ENCODE peak calls at places on chromosomes 16 and 17, in six cellular contexts. One of them, this sample, is unnamed.

GRCh38 chr17:45113424-45113754 is 18.9 kb downstream of the PLCD3 start:
- DNase-seq in tibial nerve: no peak
- DNase-seq in AG04450: no peak
- DNase-seq in lung: no peak
- DNase-seq in A549: no peak
- DNase-seq in tibial artery: no peak
- DNase-seq in this sample: no peak

GRCh38 chr17:29178750-29179231 is 1.4 kb downstream of the MYO18A start:
- DNase-seq in tibial nerve: no peak
- DNase-seq in AG04450: no peak
- DNase-seq in lung: no peak
- DNase-seq in tibial artery: no peak
- DNase-seq in A549: peak
- DNase-seq in this sample: no peak

GRCh38 chr17:4594406-4595349 is 10.3 kb downstream of the SMTNL2 start:
- DNase-seq in tibial artery: no peak
- DNase-seq in AG04450: no peak
- DNase-seq in tibial nerve: no peak
- DNase-seq in A549: no peak
- DNase-seq in lung: no peak
- DNase-seq in this sample: no peak

GRCh38 chr16:6643083-6643686 is 689.5 kb upstream of the RBFOX1 start:
- DNase-seq in tibial artery: peak
- DNase-seq in tibial nerve: peak
- DNase-seq in AG04450: peak
- DNase-seq in A549: peak
- DNase-seq in lung: no peak
- DNase-seq in this sample: peak

GRCh38 chr17:37092041-37092440 is 143.3 kb downstream of the AATF start:
- DNase-seq in A549: no peak
- DNase-seq in AG04450: no peak
- DNase-seq in lung: no peak
- DNase-seq in tibial artery: no peak
- DNase-seq in tibial nerve: no peak
- DNase-seq in this sample: no peak

GRCh38 chr17:50848039-50848438 is 12.7 kb downstream of the WFIKKN2 start:
- DNase-seq in tibial nerve: no peak
- DNase-seq in A549: no peak
- DNase-seq in lung: no peak
- DNase-seq in tibial artery: no peak
- DNase-seq in AG04450: no peak
- DNase-seq in this sample: no peak

GRCh38 chr17:13792314-13792713 is 190.6 kb upstream of the HS3ST3A1 start:
- DNase-seq in tibial nerve: no peak
- DNase-seq in AG04450: no peak
- DNase-seq in A549: no peak
- DNase-seq in lung: no peak
- DNase-seq in tibial artery: no peak
- DNase-seq in this sample: no peak

GRCh38 chr17:79624658-79625478 is 14.0 kb upstream of the RBFOX3 start:
- DNase-seq in AG04450: no peak
- DNase-seq in lung: no peak
- DNase-seq in tibial nerve: no peak
- DNase-seq in tibial artery: peak
- DNase-seq in A549: no peak
- DNase-seq in this sample: no peak

GRCh38 chr16:71576971-71577370 is at the start of gene TAT:
- DNase-seq in AG04450: no peak
- DNase-seq in A549: no peak
- DNase-seq in tibial nerve: no peak
- DNase-seq in lung: no peak
- DNase-seq in tibial artery: no peak
- DNase-seq in this sample: no peak

GRCh38 chr17:49664706-49665211 is 13.1 kb downstream of the SPOP start:
- DNase-seq in A549: no peak
- DNase-seq in AG04450: no peak
- DNase-seq in tibial artery: no peak
- DNase-seq in tibial nerve: no peak
- DNase-seq in lung: no peak
- DNase-seq in this sample: no peak

GRCh38 chr16:57818377-57819055 is 16.2 kb upstream of the KIFC3 start:
- DNase-seq in AG04450: no peak
- DNase-seq in A549: no peak
- DNase-seq in lung: no peak
- DNase-seq in tibial artery: no peak
- DNase-seq in tibial nerve: no peak
- DNase-seq in this sample: no peak

GRCh38 chr17:27236710-27237315 is 57.1 kb upstream of the WSB1 start:
- DNase-seq in A549: peak
- DNase-seq in lung: peak
- DNase-seq in tibial artery: peak
- DNase-seq in AG04450: peak
- DNase-seq in tibial nerve: peak
- DNase-seq in this sample: no peak

GRCh38 chr16:774086-775001 is 13.8 kb downstream of the MSLN start:
- DNase-seq in AG04450: no peak
- DNase-seq in lung: no peak
- DNase-seq in A549: no peak
- DNase-seq in tibial artery: no peak
- DNase-seq in tibial nerve: no peak
- DNase-seq in this sample: no peak

GRCh38 chr16:29791845-29792797 is 1.6 kb downstream of the KIF22 start:
- DNase-seq in tibial artery: no peak
- DNase-seq in AG04450: no peak
- DNase-seq in lung: no peak
- DNase-seq in tibial nerve: no peak
- DNase-seq in A549: no peak
- DNase-seq in this sample: no peak

GRCh38 chr16:9033125-9033830 is 58.2 kb upstream of the HAPSTR1 start:
- DNase-seq in AG04450: no peak
- DNase-seq in A549: peak
- DNase-seq in lung: no peak
- DNase-seq in tibial artery: peak
- DNase-seq in tibial nerve: no peak
- DNase-seq in this sample: no peak

DNA sequence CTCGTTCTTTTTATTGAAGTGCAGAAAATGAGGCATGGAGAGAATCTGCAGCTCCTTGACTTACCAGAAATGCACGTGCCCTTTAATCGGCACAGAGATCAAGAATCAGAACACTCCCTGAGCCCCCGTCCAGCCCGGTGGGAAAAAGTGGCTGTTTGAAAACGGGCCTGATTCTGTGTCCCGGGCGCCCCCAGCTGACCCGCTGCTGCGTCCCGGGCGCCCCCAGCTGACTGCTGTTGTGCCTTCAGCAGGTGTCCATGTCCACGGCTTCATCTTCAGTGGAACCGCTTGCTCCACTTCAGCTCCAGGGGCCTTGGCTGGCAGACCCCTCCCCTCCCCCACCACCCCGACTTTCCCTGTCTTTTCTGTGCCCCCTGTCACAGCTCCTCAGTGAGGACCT is 47.8 kb downstream of the FOXK2 start:
- DNase-seq in A549: no peak
- DNase-seq in AG04450: no peak
- DNase-seq in tibial nerve: no peak
- DNase-seq in tibial artery: no peak
- DNase-seq in lung: no peak
- DNase-seq in this sample: no peak
- H3K27ac ChIP-seq in A549: no peak
- H3K27ac ChIP-seq in AG04450: no peak
- H3K27ac ChIP-seq in tibial nerve: peak
- H3K27ac ChIP-seq in tibial artery: no peak
- H3K27ac ChIP-seq in lung: no peak
- H3K27ac ChIP-seq in this sample: peak

DNA sequence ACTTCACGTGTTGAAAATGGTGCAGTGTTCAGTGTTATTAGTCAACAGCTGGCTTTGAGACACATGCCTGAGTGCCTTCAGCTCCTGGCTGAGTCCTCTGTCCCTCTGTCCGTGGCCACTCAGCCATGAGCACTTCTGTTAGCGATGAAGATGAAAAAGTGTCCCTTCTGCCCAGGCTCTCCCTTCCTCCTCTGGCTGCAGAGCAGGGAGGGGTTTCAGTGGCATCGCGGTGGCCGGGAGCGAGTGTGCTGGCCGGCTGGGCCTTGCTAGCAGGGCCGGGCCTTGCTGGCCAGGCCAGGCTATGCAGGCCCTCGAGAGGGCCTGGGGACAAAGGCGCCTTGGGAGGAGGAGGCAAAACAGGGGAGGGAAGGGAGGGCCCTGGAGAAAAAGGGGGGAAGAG is 47.7 kb downstream of the CMIP start:
- DNase-seq in tibial artery: no peak
- DNase-seq in lung: no peak
- DNase-seq in AG04450: no peak
- DNase-seq in A549: no peak
- DNase-seq in tibial nerve: no peak
- DNase-seq in this sample: no peak
- H3K27ac ChIP-seq in tibial artery: no peak
- H3K27ac ChIP-seq in lung: peak
- H3K27ac ChIP-seq in AG04450: peak
- H3K27ac ChIP-seq in A549: peak
- H3K27ac ChIP-seq in tibial nerve: peak
- H3K27ac ChIP-seq in this sample: no peak

DNA sequence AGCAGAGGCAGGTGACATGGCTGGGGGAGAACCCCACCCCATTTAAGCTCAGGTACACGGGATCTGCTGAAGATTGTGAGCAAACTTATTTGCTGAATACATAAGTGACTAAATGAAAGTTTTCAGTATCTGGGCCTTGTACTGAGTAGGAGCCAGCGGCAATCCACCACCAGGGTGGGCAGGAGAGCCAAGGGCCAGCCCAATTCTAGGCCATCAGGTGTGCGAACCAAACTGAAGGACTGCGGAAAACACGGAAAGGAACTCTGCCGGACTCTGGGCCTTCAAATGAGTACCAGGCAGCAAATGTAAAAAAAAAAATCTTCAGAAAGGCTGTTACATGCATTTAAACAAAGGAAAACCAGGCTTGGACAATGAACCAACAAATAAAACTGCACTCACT is 19.7 kb downstream of the ARHGAP17 start:
- DNase-seq in tibial artery: no peak
- DNase-seq in tibial nerve: no peak
- DNase-seq in AG04450: no peak
- DNase-seq in lung: no peak
- DNase-seq in A549: peak
- DNase-seq in this sample: no peak
- H3K27ac ChIP-seq in tibial artery: peak
- H3K27ac ChIP-seq in tibial nerve: peak
- H3K27ac ChIP-seq in AG04450: peak
- H3K27ac ChIP-seq in lung: no peak
- H3K27ac ChIP-seq in A549: peak
- H3K27ac ChIP-seq in this sample: no peak

GRCh38 chr17:75308732-75309629 is 19.7 kb upstream of the SLC25A19 start:
- DNase-seq in lung: no peak
- DNase-seq in tibial nerve: no peak
- DNase-seq in A549: no peak
- DNase-seq in tibial artery: no peak
- DNase-seq in AG04450: no peak
- DNase-seq in this sample: no peak

GRCh38 chr17:75313941-75314550 is 24.8 kb upstream of the SLC25A19 start:
- DNase-seq in lung: no peak
- DNase-seq in AG04450: no peak
- DNase-seq in A549: no peak
- DNase-seq in tibial artery: no peak
- DNase-seq in tibial nerve: no peak
- DNase-seq in this sample: no peak

GRCh38 chr17:75307957-75308731 is 18.9 kb upstream of the SLC25A19 start:
- DNase-seq in lung: no peak
- DNase-seq in AG04450: no peak
- DNase-seq in tibial nerve: no peak
- DNase-seq in A549: no peak
- DNase-seq in tibial artery: no peak
- DNase-seq in this sample: no peak
- H3K27ac ChIP-seq in lung: peak
- H3K27ac ChIP-seq in AG04450: no peak
- H3K27ac ChIP-seq in tibial nerve: peak
- H3K27ac ChIP-seq in A549: peak
- H3K27ac ChIP-seq in tibial artery: no peak
- H3K27ac ChIP-seq in this sample: no peak

GRCh38 chr17:64497565-64498035 is 746 bp upstream of the POLG2 start:
- DNase-seq in lung: no peak
- DNase-seq in A549: no peak
- DNase-seq in tibial nerve: no peak
- DNase-seq in AG04450: no peak
- DNase-seq in tibial artery: no peak
- DNase-seq in this sample: no peak
- H3K27ac ChIP-seq in lung: peak
- H3K27ac ChIP-seq in A549: peak
- H3K27ac ChIP-seq in tibial nerve: peak
- H3K27ac ChIP-seq in AG04450: peak
- H3K27ac ChIP-seq in tibial artery: peak
- H3K27ac ChIP-seq in this sample: peak